ENCODE peak calls at places on chromosomes 12 and 14, in four cellular contexts. L, A, M and H are unnamed samples.

GRCh38 chr12:112148031-112148513 is 22.7 kb downstream of the TRAFD1 start:
- DNase-seq in L (no peak), A (no peak), M (no peak), H (peak; percentile 92)

GRCh38 chr14:88868558-88869159 is 44.2 kb downstream of the TTC8 start:
- DNase-seq in L (peak; percentile 36), A (no peak), M (no peak), H (peak; percentile 34)

GRCh38 chr12:95213928-95214327 is 3.3 kb downstream of the FGD6 start:
- DNase-seq in L (no peak), A (no peak), M (no peak), H (no peak)

GRCh38 chr14:99579903-99580570 is 24.0 kb downstream of the CCDC85C start:
- DNase-seq in L (no peak), A (no peak), M (no peak), H (peak; percentile 40)

GRCh38 chr12:106223485-106224391 is 24.1 kb downstream of the CKAP4 start:
- DNase-seq in L (peak; percentile 16), A (peak; percentile 33), M (peak; percentile 65), H (peak; percentile 54)

GRCh38 chr14:55881577-55882241 is 236.5 kb upstream of the PELI2 start:
- DNase-seq in L (no peak), A (no peak), M (no peak), H (no peak)

GRCh38 chr12:73308747-73309146 is 1036.6 kb downstream of the TRHDE start:
- DNase-seq in L (no peak), A (no peak), M (no peak), H (no peak)

GRCh38 chr14:31489680-31490079 is 1.8 kb upstream of the GPR33 start:
- DNase-seq in L (no peak), A (no peak), M (no peak), H (no peak)

GRCh38 chr12:89245090-89245489 is 107.2 kb downstream of the DUSP6 start:
- DNase-seq in L (no peak), A (no peak), M (no peak), H (peak; percentile 84)

GRCh38 chr12:116520801-116521471 is 38.2 kb upstream of the MAP1LC3B2 start:
- DNase-seq in L (no peak), A (no peak), M (no peak), H (peak; percentile 59)

GRCh38 chr12:26153421-26154154 is 28.8 kb upstream of the BHLHE41 start:
- DNase-seq in L (no peak), A (no peak), M (no peak), H (peak; percentile 98)

GRCh38 chr14:90677484-90678045 is 138.7 kb downstream of the TTC7B start:
- DNase-seq in L (no peak), A (no peak), M (no peak), H (peak; percentile 79)

GRCh38 chr12:76586764-76587395 is 27.3 kb upstream of the OSBPL8 start:
- DNase-seq in L (peak; percentile 17), A (no peak), M (no peak), H (peak; percentile 70)

GRCh38 chr14:77014004-77014604 is 14.4 kb downstream of the IRF2BPL start:
- DNase-seq in L (no peak), A (peak; percentile 57), M (peak; percentile 69), H (peak; percentile 42)

GRCh38 chr14:100552524-100553125 is 34.6 kb downstream of the BEGAIN start:
- DNase-seq in L (peak; percentile 33), A (no peak), M (no peak), H (no peak)

GRCh38 chr14:73787760-73788508 is 63.7 kb upstream of the PTGR2 start:
- DNase-seq in L (no peak), A (no peak), M (no peak), H (peak; percentile 68)

GRCh38 chr14:68468437-68469207 is 324.2 kb downstream of the ZFP36L1 start:
- DNase-seq in L (no peak), A (no peak), M (no peak), H (peak; percentile 91)

GRCh38 chr12:13175499-13175898 is 21.0 kb upstream of the EMP1 start:
- DNase-seq in L (no peak), A (no peak), M (no peak), H (peak; percentile 87)

GRCh38 chr12:124750787-124751471 is 112.7 kb downstream of the SCARB1 start:
- DNase-seq in L (no peak), A (no peak), M (no peak), H (no peak)

GRCh38 chr14:94376108-94376975 is 12.1 kb downstream of the SERPINA1 start:
- DNase-seq in L (no peak), A (no peak), M (no peak), H (no peak)

GRCh38 chr12:52044284-52044983 is 6.8 kb upstream of the NR4A1 start:
- DNase-seq in L (no peak), A (peak; percentile 30), M (peak; percentile 92), H (no peak)

GRCh38 chr14:35158951-35159653 is 36.8 kb downstream of the PRORP start:
- DNase-seq in L (no peak), A (no peak), M (no peak), H (peak; percentile 63)

GRCh38 chr12:8011331-8011730 is 21.2 kb upstream of the FOXJ2 start:
- DNase-seq in L (no peak), A (no peak), M (no peak), H (peak; percentile 48)

GRCh38 chr12:49535921-49536525 is 2.8 kb upstream of the KCNH3 start:
- DNase-seq in L (no peak), A (no peak), M (no peak), H (no peak)